ENCODE peak calls at places on chromosomes 6 and 20, in seven cellular contexts. One of them, this sample, is unnamed.

GRCh38 chr6:111872521-111873177 is 603 bp downstream of the FYN start:
- DNase-seq in GM04504: no peak
- DNase-seq in NCI-H226: peak; percentile 44
- DNase-seq in nucleus accumbens: peak; percentile 58
- DNase-seq in T follicular helper cell: peak; percentile 68
- DNase-seq in GM12865: peak; percentile 35
- DNase-seq in NCI-H2171 treated with DMSO at 0.1 percent for 48 hours: peak; percentile 75
- DNase-seq in this sample: peak; percentile 57

GRCh38 chr6:109008537-109008950 is 86.1 kb downstream of the SESN1 start:
- DNase-seq in GM12865: no peak
- DNase-seq in NCI-H226: no peak
- DNase-seq in nucleus accumbens: no peak
- DNase-seq in GM04504: no peak
- DNase-seq in NCI-H2171 treated with DMSO at 0.1 percent for 48 hours: no peak
- DNase-seq in T follicular helper cell: no peak
- DNase-seq in this sample: no peak

GRCh38 chr6:24566020-24566752 is 71.4 kb downstream of the ALDH5A1 start:
- DNase-seq in GM12865: no peak
- DNase-seq in GM04504: no peak
- DNase-seq in T follicular helper cell: no peak
- DNase-seq in nucleus accumbens: no peak
- DNase-seq in NCI-H226: no peak
- DNase-seq in NCI-H2171 treated with DMSO at 0.1 percent for 48 hours: no peak
- DNase-seq in this sample: no peak

GRCh38 chr6:36739947-36740817 is 42.6 kb downstream of the RAB44 start:
- DNase-seq in GM04504: no peak
- DNase-seq in T follicular helper cell: no peak
- DNase-seq in GM12865: no peak
- DNase-seq in NCI-H2171 treated with DMSO at 0.1 percent for 48 hours: no peak
- DNase-seq in nucleus accumbens: no peak
- DNase-seq in NCI-H226: no peak
- DNase-seq in this sample: no peak

GRCh38 chr6:131063028-131063763 is at the start of gene EPB41L2:
- DNase-seq in GM04504: peak; percentile 84
- DNase-seq in NCI-H2171 treated with DMSO at 0.1 percent for 48 hours: peak; percentile 26
- DNase-seq in T follicular helper cell: peak; percentile 72
- DNase-seq in nucleus accumbens: peak; percentile 86
- DNase-seq in GM12865: peak; percentile 91
- DNase-seq in NCI-H226: peak; percentile 85
- DNase-seq in this sample: peak; percentile 52

GRCh38 chr6:3748208-3748701 is 3.3 kb downstream of the PXDC1 start:
- DNase-seq in T follicular helper cell: no peak
- DNase-seq in nucleus accumbens: peak; percentile 57
- DNase-seq in NCI-H2171 treated with DMSO at 0.1 percent for 48 hours: no peak
- DNase-seq in GM12865: peak; percentile 53
- DNase-seq in NCI-H226: peak; percentile 29
- DNase-seq in GM04504: peak; percentile 80
- DNase-seq in this sample: no peak

GRCh38 chr20:3400260-3401155 is 7.0 kb downstream of the DNAAF9 start:
- DNase-seq in GM12865: no peak
- DNase-seq in nucleus accumbens: no peak
- DNase-seq in T follicular helper cell: no peak
- DNase-seq in NCI-H226: no peak
- DNase-seq in NCI-H2171 treated with DMSO at 0.1 percent for 48 hours: no peak
- DNase-seq in GM04504: no peak
- DNase-seq in this sample: no peak

GRCh38 chr6:158071121-158072082 is 89.7 kb downstream of the SYNJ2 start:
- DNase-seq in GM04504: no peak
- DNase-seq in T follicular helper cell: no peak
- DNase-seq in NCI-H226: no peak
- DNase-seq in NCI-H2171 treated with DMSO at 0.1 percent for 48 hours: no peak
- DNase-seq in GM12865: no peak
- DNase-seq in nucleus accumbens: no peak
- DNase-seq in this sample: peak; percentile 38

GRCh38 chr20:32110173-32110704 is 725 bp downstream of the TM9SF4 start:
- DNase-seq in GM12865: no peak
- DNase-seq in T follicular helper cell: no peak
- DNase-seq in nucleus accumbens: no peak
- DNase-seq in NCI-H2171 treated with DMSO at 0.1 percent for 48 hours: no peak
- DNase-seq in NCI-H226: no peak
- DNase-seq in GM04504: no peak
- DNase-seq in this sample: no peak

GRCh38 chr20:11882651-11883050 is 35.0 kb upstream of the BTBD3 start:
- DNase-seq in NCI-H2171 treated with DMSO at 0.1 percent for 48 hours: no peak
- DNase-seq in GM04504: no peak
- DNase-seq in nucleus accumbens: no peak
- DNase-seq in T follicular helper cell: no peak
- DNase-seq in GM12865: no peak
- DNase-seq in NCI-H226: no peak
- DNase-seq in this sample: no peak

This sample was measured in dorsolateral prefrontal cortex.